ENCODE peak calls at places on chromosome 19, in ten cellular contexts. S is BJ, P is lung, W is tibial nerve, H is cardiac muscle cell, N is fibroblast of villous mesenchyme, X is PC-3, B is OCI-LY7, Q is astrocyte of the spinal cord, G is fibroblast of lung. U is an unnamed sample.

GRCh38 chr19:37999309-38000213 is 92.6 kb downstream of the SIPA1L3 start:
- DNase-seq in S (peak), P (no peak), W (peak), H (peak), N (peak), X (peak), B (no peak), Q (peak), G (peak), U (peak)

GRCh38 chr19:14555918-14556661 is 15.8 kb downstream of the NDUFB7 start:
- DNase-seq in S (no peak), P (no peak), W (no peak), H (peak), N (peak), X (peak), B (no peak), Q (peak), G (peak), U (no peak)

GRCh38 chr19:1377176-1377964 is 6.3 kb upstream of the NDUFS7 start:
- DNase-seq in S (no peak), P (no peak), W (no peak), H (no peak), N (no peak), X (no peak), B (no peak), Q (no peak), G (no peak), U (no peak)

GRCh38 chr19:17834350-17835181 is 13.2 kb downstream of the JAK3 start:
- DNase-seq in S (no peak), P (no peak), W (no peak), H (no peak), N (no peak), X (no peak), B (no peak), Q (no peak), G (no peak), U (no peak)

GRCh38 chr19:47231215-47232054 is 436 bp upstream of the BBC3 start:
- DNase-seq in S (peak), P (peak), W (peak), H (peak), N (peak), X (peak), B (peak), Q (peak), G (peak), U (no peak)

GRCh38 chr19:34067861-34068271 is 104.4 kb upstream of the LSM14A start:
- DNase-seq in S (no peak), P (no peak), W (no peak), H (no peak), N (no peak), X (peak), B (no peak), Q (no peak), G (peak), U (no peak)

GRCh38 chr19:2270157-2270571 is 11.8 kb downstream of the PEAK3 start:
- DNase-seq in S (no peak), P (peak), W (peak), H (no peak), N (peak), X (no peak), B (peak), Q (no peak), G (no peak), U (no peak)

GRCh38 chr19:6533746-6534418 is 3.1 kb downstream of the TNFSF9 start:
- DNase-seq in S (no peak), P (no peak), W (no peak), H (no peak), N (no peak), X (no peak), B (no peak), Q (no peak), G (no peak), U (no peak)

GRCh38 chr19:18995804-18996241 is 37.5 kb downstream of the SUGP2 start:
- DNase-seq in S (peak), P (peak), W (no peak), H (peak), N (peak), X (peak), B (peak), Q (peak), G (peak), U (peak)

GRCh38 chr19:14363203-14364097 is 17.8 kb upstream of the ADGRE5 start:
- DNase-seq in S (no peak), P (peak), W (no peak), H (peak), N (peak), X (peak), B (no peak), Q (peak), G (peak), U (no peak)

GRCh38 chr19:1884291-1884718 is 991 bp downstream of the ABHD17A start:
- DNase-seq in S (no peak), P (no peak), W (no peak), H (no peak), N (no peak), X (no peak), B (peak), Q (no peak), G (no peak), U (no peak)

GRCh38 chr19:8161135-8161646 is 11.8 kb upstream of the FBN3 start:
- DNase-seq in S (no peak), P (peak), W (no peak), H (peak), N (no peak), X (peak), B (peak), Q (no peak), G (peak), U (no peak)

GRCh38 chr19:3275068-3275582 is 50.7 kb downstream of the CELF5 start:
- DNase-seq in S (no peak), P (no peak), W (no peak), H (no peak), N (peak), X (peak), B (peak), Q (no peak), G (no peak), U (no peak)

GRCh38 chr19:48645652-48646191 is at the start of gene CA11:
- DNase-seq in S (no peak), P (no peak), W (peak), H (peak), N (no peak), X (peak), B (no peak), Q (no peak), G (no peak), U (no peak)

GRCh38 chr19:16876904-16877361 is 11.9 kb upstream of the F2RL3 start:
- DNase-seq in S (no peak), P (peak), W (no peak), H (peak), N (no peak), X (peak), B (peak), Q (peak), G (peak), U (no peak)

GRCh38 chr19:3818479-3818878 is 32.3 kb upstream of the MATK start:
- DNase-seq in S (peak), P (no peak), W (no peak), H (peak), N (no peak), X (peak), B (no peak), Q (peak), G (peak), U (peak)

GRCh38 chr19:704447-704741 is 4.3 kb upstream of the PALM start:
- DNase-seq in S (no peak), P (no peak), W (no peak), H (no peak), N (no peak), X (no peak), B (no peak), Q (no peak), G (no peak), U (no peak)

GRCh38 chr19:49676136-49676689 is 858 bp upstream of the PRMT1 start:
- DNase-seq in S (peak), P (peak), W (peak), H (peak), N (peak), X (peak), B (peak), Q (peak), G (peak), U (peak)

GRCh38 chr19:18306903-18307681 is 15.8 kb downstream of the LSM4 start:
- DNase-seq in S (no peak), P (no peak), W (no peak), H (no peak), N (peak), X (no peak), B (peak), Q (peak), G (no peak), U (no peak)

GRCh38 chr19:7337380-7338194 is 11.2 kb upstream of the ARHGEF18 start:
- DNase-seq in S (no peak), P (no peak), W (peak), H (no peak), N (no peak), X (no peak), B (peak), Q (no peak), G (no peak), U (no peak)

GRCh38 chr19:3381701-3382372 is 15.5 kb downstream of the NFIC start:
- DNase-seq in S (no peak), P (no peak), W (no peak), H (no peak), N (no peak), X (no peak), B (no peak), Q (no peak), G (no peak), U (no peak)

GRCh38 chr19:11422163-11423068 is 3.3 kb upstream of the RGL3 start:
- DNase-seq in S (peak), P (peak), W (peak), H (peak), N (peak), X (no peak), B (peak), Q (no peak), G (peak), U (no peak)
- H3K4me3 ChIP-seq in S (peak), P (no peak), W (peak), H (no peak), N (peak), X (no peak), B (peak), Q (no peak), G (no peak), U (peak)

DNA sequence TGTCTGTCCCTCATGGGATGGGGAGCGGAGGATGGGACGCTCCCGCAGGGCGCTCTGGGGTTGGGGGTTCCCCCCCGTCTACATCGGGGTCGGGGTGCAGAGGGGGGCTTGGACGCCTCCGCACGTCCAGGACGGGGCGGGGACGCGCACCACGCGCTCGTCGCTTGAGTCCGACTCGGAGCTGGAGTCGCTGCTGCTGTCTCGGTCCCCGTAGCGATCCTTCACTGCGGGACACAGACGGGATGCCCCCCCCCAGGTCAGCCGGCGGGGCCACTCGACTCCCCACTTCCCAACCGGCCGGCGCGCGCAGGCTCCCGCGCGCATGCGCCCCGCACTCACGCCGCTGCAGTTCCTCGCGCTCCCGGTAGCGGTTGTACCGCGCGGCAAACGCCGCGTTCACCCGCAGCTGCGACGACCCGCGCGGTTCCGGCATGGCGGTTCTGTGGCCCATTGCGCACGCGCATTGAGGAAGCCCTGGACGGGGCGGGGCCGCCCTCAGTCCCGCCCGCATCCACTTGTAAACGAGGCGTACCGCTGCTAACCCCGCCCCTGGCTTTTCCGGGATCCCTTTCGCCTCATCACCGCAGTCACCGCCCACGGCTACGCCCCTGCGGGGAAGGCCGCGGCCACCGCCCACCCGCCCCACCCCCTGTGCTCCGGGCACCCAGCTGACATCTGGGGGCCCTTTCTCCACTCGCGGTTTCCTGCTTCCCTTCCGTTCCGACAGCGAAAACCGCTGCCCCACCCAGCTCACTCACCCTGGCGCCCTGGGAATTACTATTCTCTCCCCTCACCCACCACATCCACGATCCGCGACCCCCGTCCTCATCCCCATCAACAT is at the start of gene KRI1:
- DNase-seq in S (peak), P (peak), W (peak), H (peak), N (peak), X (peak), B (peak), Q (peak), G (peak), U (peak)
- TF ChIP-seq CTCF in S (peak), P (no peak), W (no peak), H (peak), N (peak), X (no peak), B (peak), Q (peak), G (peak), U (no peak)

DNA sequence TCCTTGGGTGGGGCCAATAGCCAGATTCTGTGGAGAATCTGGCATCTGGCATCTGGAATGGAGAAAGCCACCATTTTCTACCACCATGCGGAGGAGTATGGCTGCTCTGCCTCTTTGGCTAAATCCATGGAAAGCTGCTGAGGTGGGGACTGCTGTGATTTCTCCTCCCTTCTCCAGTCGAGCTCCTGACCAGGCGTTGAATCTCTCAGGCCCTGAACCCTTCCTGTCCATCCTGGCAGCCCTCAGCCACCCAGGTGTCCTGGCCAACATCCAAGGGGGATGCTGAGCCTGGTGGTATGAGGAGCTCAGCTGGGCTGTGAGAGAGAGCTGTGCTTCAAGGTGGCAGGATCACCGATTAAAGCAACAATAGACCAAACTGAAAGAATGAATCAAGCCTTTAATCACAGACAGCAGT is 17.4 kb upstream of the SIGLEC6 start:
- DNase-seq in S (no peak), P (no peak), W (no peak), H (no peak), N (no peak), X (no peak), B (no peak), Q (no peak), G (no peak), U (no peak)
- H3K4me3 ChIP-seq in S (no peak), P (no peak), W (no peak), H (no peak), N (no peak), X (no peak), B (no peak), Q (no peak), G (no peak), U (no peak)

GRCh38 chr19:29706635-29707034 is 8.4 kb downstream of the C19orf12 start:
- DNase-seq in S (no peak), P (no peak), W (no peak), H (no peak), N (no peak), X (no peak), B (no peak), Q (no peak), G (no peak), U (no peak)
- TF ChIP-seq CTCF in S (no peak), P (no peak), W (no peak), H (no peak), N (no peak), X (no peak), B (no peak), Q (no peak), G (no peak), U (no peak)

GRCh38 chr19:55275851-55276719 is 3.8 kb downstream of the HSPBP1 start:
- DNase-seq in S (no peak), P (no peak), W (no peak), H (no peak), N (no peak), X (no peak), B (peak), Q (no peak), G (no peak), U (no peak)

GRCh38 chr19:55279376-55279772 is 536 bp downstream of the HSPBP1 start:
- DNase-seq in S (no peak), P (no peak), W (no peak), H (no peak), N (no peak), X (no peak), B (no peak), Q (no peak), G (no peak), U (no peak)

GRCh38 chr19:55277494-55277893 is 2.4 kb downstream of the HSPBP1 start:
- DNase-seq in S (no peak), P (no peak), W (no peak), H (no peak), N (no peak), X (no peak), B (no peak), Q (no peak), G (no peak), U (no peak)

GRCh38 chr19:55278391-55279135 is 1.3 kb downstream of the HSPBP1 start:
- DNase-seq in S (no peak), P (no peak), W (no peak), H (no peak), N (no peak), X (no peak), B (peak), Q (no peak), G (no peak), U (no peak)

GRCh38 chr19:55276720-55277430 is 3.0 kb downstream of the HSPBP1 start:
- DNase-seq in S (no peak), P (no peak), W (no peak), H (no peak), N (no peak), X (no peak), B (peak), Q (no peak), G (no peak), U (no peak)
- H3K4me3 ChIP-seq in S (no peak), P (no peak), W (no peak), H (no peak), N (no peak), X (no peak), B (peak), Q (no peak), G (no peak), U (no peak)